ENCODE peak calls at places on chromosomes 5 and 9, in six cellular contexts. One of them, this sample, is unnamed. For H3K27me3, the result is how much of the 10 kb centered on the place peaks cover.

GRCh38 chr9:132546148-132547051 is 36.0 kb upstream of the BARHL1 start:
- DNase-seq in Peyer's patch: no peak
- DNase-seq in aorta: peak
- DNase-seq in right lobe of liver: no peak
- DNase-seq in IMR-90: no peak
- DNase-seq in tibial artery: no peak
- DNase-seq in this sample: no peak

GRCh38 chr9:117359910-117360309 is 54.9 kb downstream of the ASTN2 start:
- DNase-seq in tibial artery: no peak
- DNase-seq in IMR-90: no peak
- DNase-seq in right lobe of liver: no peak
- DNase-seq in Peyer's patch: no peak
- DNase-seq in aorta: no peak
- DNase-seq in this sample: no peak

GRCh38 chr9:130450344-130451003 is 5.7 kb downstream of the ASS1 start:
- DNase-seq in tibial artery: no peak
- DNase-seq in IMR-90: no peak
- DNase-seq in right lobe of liver: peak
- DNase-seq in Peyer's patch: peak
- DNase-seq in aorta: no peak
- DNase-seq in this sample: no peak

GRCh38 chr5:15266841-15267240 is 233.1 kb upstream of the FBXL7 start:
- DNase-seq in tibial artery: no peak
- DNase-seq in IMR-90: no peak
- DNase-seq in Peyer's patch: no peak
- DNase-seq in aorta: no peak
- DNase-seq in right lobe of liver: no peak
- DNase-seq in this sample: no peak

GRCh38 chr5:57777174-57777581 is 294.6 kb upstream of the ACTBL2 start:
- DNase-seq in aorta: no peak
- DNase-seq in Peyer's patch: no peak
- DNase-seq in tibial artery: no peak
- DNase-seq in right lobe of liver: no peak
- DNase-seq in IMR-90: no peak
- DNase-seq in this sample: no peak

GRCh38 chr5:148306446-148306845 is 5.8 kb upstream of the SPINK7 start:
- DNase-seq in Peyer's patch: no peak
- DNase-seq in IMR-90: no peak
- DNase-seq in right lobe of liver: no peak
- DNase-seq in tibial artery: no peak
- DNase-seq in aorta: no peak
- DNase-seq in this sample: no peak

GRCh38 chr5:154260224-154260859 is 69.8 kb downstream of the GALNT10 start:
- DNase-seq in right lobe of liver: no peak
- DNase-seq in aorta: no peak
- DNase-seq in tibial artery: no peak
- DNase-seq in Peyer's patch: no peak
- DNase-seq in IMR-90: no peak
- DNase-seq in this sample: no peak

GRCh38 chr5:138542120-138542955 is 698 bp downstream of the ETF1 start:
- DNase-seq in tibial artery: no peak
- DNase-seq in aorta: no peak
- DNase-seq in Peyer's patch: no peak
- DNase-seq in right lobe of liver: no peak
- DNase-seq in IMR-90: peak
- DNase-seq in this sample: peak

GRCh38 chr9:91033802-91034201 is 232.2 kb downstream of the SYK start:
- DNase-seq in Peyer's patch: peak
- DNase-seq in right lobe of liver: no peak
- DNase-seq in tibial artery: no peak
- DNase-seq in IMR-90: no peak
- DNase-seq in aorta: no peak
- DNase-seq in this sample: no peak

GRCh38 chr9:89746385-89747116 is 141.7 kb downstream of the GADD45G start:
- DNase-seq in aorta: no peak
- DNase-seq in IMR-90: no peak
- DNase-seq in tibial artery: peak
- DNase-seq in Peyer's patch: no peak
- DNase-seq in right lobe of liver: no peak
- DNase-seq in this sample: no peak

GRCh38 chr9:128049788-128050187 is 17.3 kb downstream of the NAIF1 start:
- DNase-seq in IMR-90: no peak
- DNase-seq in right lobe of liver: no peak
- DNase-seq in Peyer's patch: no peak
- DNase-seq in tibial artery: no peak
- DNase-seq in aorta: no peak
- DNase-seq in this sample: no peak

GRCh38 chr9:96667363-96667728 is 12.2 kb upstream of the PRXL2C start:
- DNase-seq in tibial artery: no peak
- DNase-seq in aorta: no peak
- DNase-seq in IMR-90: no peak
- DNase-seq in right lobe of liver: no peak
- DNase-seq in Peyer's patch: no peak
- DNase-seq in this sample: no peak

GRCh38 chr9:127972316-127972871 is 8.4 kb downstream of the EEIG1 start:
- DNase-seq in tibial artery: no peak
- DNase-seq in right lobe of liver: peak
- DNase-seq in aorta: no peak
- DNase-seq in IMR-90: no peak
- DNase-seq in Peyer's patch: peak
- DNase-seq in this sample: no peak

GRCh38 chr5:43637416-43637815 is 34.4 kb downstream of the NNT start:
- DNase-seq in aorta: no peak
- DNase-seq in tibial artery: no peak
- DNase-seq in Peyer's patch: no peak
- DNase-seq in IMR-90: no peak
- DNase-seq in right lobe of liver: no peak
- DNase-seq in this sample: no peak

GRCh38 chr9:18905883-18906649 is 126.9 kb downstream of the SAXO1 start:
- DNase-seq in aorta: no peak
- DNase-seq in Peyer's patch: no peak
- DNase-seq in right lobe of liver: no peak
- DNase-seq in IMR-90: peak
- DNase-seq in tibial artery: no peak
- DNase-seq in this sample: no peak

GRCh38 chr9:5389109-5389732 is 48.5 kb downstream of the PLGRKT start:
- DNase-seq in aorta: no peak
- DNase-seq in Peyer's patch: no peak
- DNase-seq in right lobe of liver: no peak
- DNase-seq in IMR-90: peak
- DNase-seq in tibial artery: no peak
- DNase-seq in this sample: no peak

GRCh38 chr5:137672001-137672400 is 63.9 kb downstream of the KLHL3 start:
- DNase-seq in IMR-90: no peak
- DNase-seq in tibial artery: no peak
- DNase-seq in right lobe of liver: peak
- DNase-seq in Peyer's patch: no peak
- DNase-seq in aorta: no peak
- DNase-seq in this sample: peak

GRCh38 chr5:6377582-6378127 is 692 bp downstream of the MED10 start:
- DNase-seq in right lobe of liver: no peak
- DNase-seq in tibial artery: no peak
- DNase-seq in IMR-90: no peak
- DNase-seq in Peyer's patch: no peak
- DNase-seq in aorta: no peak
- DNase-seq in this sample: no peak

GRCh38 chr5:168288349-168289245 is 2.8 kb upstream of the WWC1 start:
- DNase-seq in right lobe of liver: peak
- DNase-seq in Peyer's patch: peak
- DNase-seq in IMR-90: no peak
- DNase-seq in aorta: no peak
- DNase-seq in tibial artery: no peak
- DNase-seq in this sample: peak

GRCh38 chr5:143405747-143406098 is 2.2 kb upstream of the NR3C1 start:
- DNase-seq in aorta: no peak
- DNase-seq in right lobe of liver: no peak
- DNase-seq in tibial artery: no peak
- DNase-seq in IMR-90: no peak
- DNase-seq in Peyer's patch: no peak
- DNase-seq in this sample: no peak

GRCh38 chr5:143403357-143403606 is 204 bp downstream of the NR3C1 start:
- DNase-seq in tibial artery: no peak
- DNase-seq in aorta: no peak
- DNase-seq in IMR-90: no peak
- DNase-seq in Peyer's patch: no peak
- DNase-seq in right lobe of liver: no peak
- DNase-seq in this sample: no peak

GRCh38 chr5:143403607-143404415 is at the start of gene NR3C1:
- DNase-seq in aorta: peak
- DNase-seq in Peyer's patch: peak
- DNase-seq in tibial artery: peak
- DNase-seq in IMR-90: peak
- DNase-seq in right lobe of liver: peak
- DNase-seq in this sample: peak

GRCh38 chr5:143405063-143405746 is 1.7 kb upstream of the NR3C1 start:
- DNase-seq in aorta: peak
- DNase-seq in right lobe of liver: peak
- DNase-seq in tibial artery: peak
- DNase-seq in Peyer's patch: peak
- DNase-seq in IMR-90: peak
- DNase-seq in this sample: peak

DNA sequence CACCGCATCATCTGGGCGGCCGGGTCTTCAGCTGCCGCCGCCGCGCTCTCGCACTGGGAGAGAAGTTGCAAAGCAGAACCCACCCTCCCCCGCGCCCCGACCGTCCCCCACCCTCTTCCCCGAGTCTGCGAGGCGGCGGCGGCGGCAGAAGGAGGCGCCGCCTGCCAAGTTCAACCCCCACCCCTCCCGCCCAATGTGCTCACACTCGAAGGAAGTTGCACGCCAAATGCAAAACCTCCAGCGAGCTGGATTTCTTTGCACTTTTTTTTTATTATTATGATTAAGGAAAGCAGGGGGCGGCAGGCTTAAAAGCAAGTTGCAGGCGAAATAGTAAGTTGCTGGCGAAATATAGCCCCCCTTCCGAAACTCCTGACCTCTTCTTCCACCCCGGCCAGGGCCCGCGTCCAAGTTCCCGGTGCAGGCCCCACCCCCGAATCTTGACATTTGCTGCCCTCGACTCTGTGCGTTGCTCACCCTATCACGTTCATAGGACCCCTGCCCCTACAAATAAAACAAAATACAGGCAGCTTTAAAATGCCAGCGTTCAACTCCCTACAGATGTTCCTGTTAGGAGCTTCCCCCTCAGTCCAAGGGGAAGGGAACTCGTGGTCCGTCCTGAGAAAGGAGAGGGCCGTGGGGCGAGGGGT is 1.1 kb upstream of the NR3C1 start:
- DNase-seq in tibial artery: peak
- DNase-seq in right lobe of liver: peak
- DNase-seq in IMR-90: peak
- DNase-seq in Peyer's patch: peak
- DNase-seq in aorta: peak
- DNase-seq in this sample: peak
- H3K27me3 ChIP-seq in tibial artery: under half
- H3K27me3 ChIP-seq in right lobe of liver: under half
- H3K27me3 ChIP-seq in IMR-90: under half
- H3K27me3 ChIP-seq in Peyer's patch: under half
- H3K27me3 ChIP-seq in aorta: under half
- H3K27me3 ChIP-seq in this sample: under half

GRCh38 chr9:33068991-33069390 is 7.5 kb downstream of the SMU1 start:
- DNase-seq in aorta: no peak
- DNase-seq in right lobe of liver: no peak
- DNase-seq in tibial artery: no peak
- DNase-seq in Peyer's patch: no peak
- DNase-seq in IMR-90: no peak
- DNase-seq in this sample: no peak

DNA sequence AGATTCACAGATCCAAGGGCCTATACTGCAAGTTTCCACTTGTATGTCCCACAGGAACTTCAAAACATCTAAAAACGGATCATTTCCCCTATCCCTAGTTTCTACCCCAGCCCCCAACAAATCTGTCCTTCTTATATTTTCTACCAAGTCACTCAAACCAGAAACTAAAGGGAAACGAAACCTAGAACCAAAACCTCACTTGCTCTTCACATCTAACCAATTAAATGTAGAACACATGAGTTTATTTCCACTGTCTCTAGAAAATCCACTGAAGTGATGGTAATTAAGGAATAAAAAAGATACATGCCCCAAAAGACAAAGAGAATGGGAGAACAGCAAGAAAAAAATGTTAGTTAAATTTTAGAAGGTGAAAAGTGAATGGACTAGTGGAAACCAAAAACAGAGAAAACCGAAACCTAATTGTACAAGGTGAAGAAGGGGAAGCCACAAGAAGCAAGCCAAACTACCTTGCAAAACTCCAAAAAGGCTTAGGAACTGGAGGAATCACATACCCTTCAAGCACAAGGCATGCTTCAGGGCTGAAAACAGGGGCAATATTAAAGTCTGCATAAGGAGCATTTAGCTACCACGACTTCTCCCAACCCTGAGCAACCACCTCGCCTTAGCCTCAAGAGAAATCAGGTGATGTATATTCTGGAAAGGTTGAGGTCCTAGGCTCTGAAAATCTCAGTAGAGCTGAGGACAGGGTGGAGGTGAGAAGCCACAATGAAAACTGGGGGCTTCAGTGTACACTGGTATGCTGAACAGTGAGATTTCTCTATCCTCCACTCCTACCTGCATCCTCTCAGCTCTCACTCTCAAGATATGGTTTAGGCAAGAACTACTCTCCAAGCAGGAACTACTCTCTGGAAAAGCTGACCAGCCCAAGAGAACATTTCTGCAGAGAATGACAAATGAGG is 11.1 kb downstream of the SMU1 start:
- DNase-seq in tibial artery: no peak
- DNase-seq in right lobe of liver: no peak
- DNase-seq in IMR-90: no peak
- DNase-seq in Peyer's patch: no peak
- DNase-seq in aorta: no peak
- DNase-seq in this sample: no peak
- H3K27ac ChIP-seq in tibial artery: no peak
- H3K27ac ChIP-seq in right lobe of liver: no peak
- H3K27ac ChIP-seq in IMR-90: no peak
- H3K27ac ChIP-seq in Peyer's patch: peak
- H3K27ac ChIP-seq in aorta: no peak
- H3K27ac ChIP-seq in this sample: no peak

DNA sequence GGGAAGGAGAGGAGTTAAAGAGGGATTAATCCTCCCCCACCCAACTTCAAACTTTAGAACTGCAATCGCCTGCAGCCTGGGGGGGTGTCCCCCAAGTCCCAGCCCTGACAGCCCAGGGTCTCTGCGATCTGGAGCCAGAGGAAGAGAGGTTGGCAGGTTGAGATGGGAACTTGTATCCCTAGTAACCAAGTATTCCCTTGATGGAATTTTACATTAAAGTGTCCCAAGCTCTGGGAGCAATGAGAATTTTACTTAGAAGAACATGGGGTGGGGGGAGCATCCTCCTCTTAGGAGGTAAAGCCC is 6.1 kb downstream of the NR2F1-AS1 start:
- DNase-seq in tibial artery: no peak
- DNase-seq in IMR-90: no peak
- DNase-seq in aorta: no peak
- DNase-seq in right lobe of liver: no peak
- DNase-seq in Peyer's patch: no peak
- DNase-seq in this sample: no peak
- H3K27me3 ChIP-seq in tibial artery: under half
- H3K27me3 ChIP-seq in IMR-90: under half
- H3K27me3 ChIP-seq in aorta: under half
- H3K27me3 ChIP-seq in right lobe of liver: under half
- H3K27me3 ChIP-seq in Peyer's patch: under half
- H3K27me3 ChIP-seq in this sample: half or more

GRCh38 chr5:159814810-159815585 is 101.3 kb upstream of the ADRA1B start:
- DNase-seq in right lobe of liver: no peak
- DNase-seq in tibial artery: no peak
- DNase-seq in IMR-90: peak
- DNase-seq in Peyer's patch: no peak
- DNase-seq in aorta: no peak
- DNase-seq in this sample: no peak
- H3K27ac ChIP-seq in right lobe of liver: no peak
- H3K27ac ChIP-seq in tibial artery: no peak
- H3K27ac ChIP-seq in IMR-90: no peak
- H3K27ac ChIP-seq in Peyer's patch: no peak
- H3K27ac ChIP-seq in aorta: no peak
- H3K27ac ChIP-seq in this sample: no peak